ENCODE peak calls at places on chromosomes 11 and 22, in eight cellular contexts. Z, W, J, X, K, C, M and L are unnamed samples.

GRCh38 chr22:39496131-39496838 is 5.8 kb upstream of the MIEF1 start:
- DNase-seq in Z (no peak), W (peak; percentile 88), J (peak; percentile 91), X (peak; percentile 80), K (peak; percentile 84), C (peak; percentile 80), M (peak; percentile 69), L (no peak)

GRCh38 chr11:27447288-27447914 is 25.2 kb downstream of the LGR4 start:
- DNase-seq in Z (no peak), W (no peak), J (no peak), X (no peak), K (no peak), C (no peak), M (no peak), L (no peak)

GRCh38 chr11:1557904-1558831 is 13.9 kb downstream of the DUSP8 start:
- DNase-seq in Z (no peak), W (peak; percentile 81), J (peak; percentile 82), X (no peak), K (peak; percentile 66), C (no peak), M (peak; percentile 53), L (no peak)

GRCh38 chr11:32310218-32310601 is 125.1 kb downstream of the WT1 start:
- DNase-seq in Z (no peak), W (no peak), J (no peak), X (no peak), K (no peak), C (no peak), M (no peak), L (no peak)

GRCh38 chr11:6548121-6548520 is 51.0 kb downstream of the DNHD1 start:
- DNase-seq in Z (no peak), W (no peak), J (no peak), X (no peak), K (no peak), C (no peak), M (no peak), L (no peak)

GRCh38 chr11:115180272-115180671 is 323.9 kb downstream of the CADM1 start:
- DNase-seq in Z (no peak), W (no peak), J (no peak), X (no peak), K (no peak), C (no peak), M (no peak), L (no peak)

GRCh38 chr11:58994171-58994570 is 54.9 kb downstream of the GLYATL1 start:
- DNase-seq in Z (no peak), W (no peak), J (no peak), X (no peak), K (no peak), C (no peak), M (no peak), L (no peak)

GRCh38 chr11:83573097-83573496 is 286.9 kb upstream of the CCDC90B start:
- DNase-seq in Z (no peak), W (no peak), J (no peak), X (no peak), K (no peak), C (no peak), M (no peak), L (no peak)

GRCh38 chr11:118126082-118126838 is 26.4 kb downstream of the SCN4B start:
- DNase-seq in Z (no peak), W (no peak), J (no peak), X (no peak), K (no peak), C (peak; percentile 61), M (peak; percentile 7), L (no peak)

GRCh38 chr22:37090920-37091688 is 18.4 kb downstream of the TMPRSS6 start:
- DNase-seq in Z (no peak), W (no peak), J (no peak), X (no peak), K (no peak), C (no peak), M (no peak), L (no peak)

GRCh38 chr22:37094239-37094638 is 15.3 kb downstream of the TMPRSS6 start:
- DNase-seq in Z (no peak), W (no peak), J (no peak), X (no peak), K (no peak), C (no peak), M (no peak), L (no peak)

GRCh38 chr22:37091986-37092385 is 17.5 kb downstream of the TMPRSS6 start:
- DNase-seq in Z (no peak), W (no peak), J (no peak), X (no peak), K (no peak), C (no peak), M (no peak), L (no peak)

GRCh38 chr22:37095113-37095512 is 14.4 kb downstream of the TMPRSS6 start:
- DNase-seq in Z (no peak), W (no peak), J (no peak), X (no peak), K (no peak), C (no peak), M (no peak), L (no peak)

GRCh38 chr22:37092997-37093396 is 16.5 kb downstream of the TMPRSS6 start:
- DNase-seq in Z (no peak), W (no peak), J (no peak), X (no peak), K (no peak), C (no peak), M (no peak), L (no peak)
- TF ChIP-seq POLR2A in Z (no peak), W (no peak), J (no peak), X (no peak), K (no peak), C (no peak), M (no peak), L (no peak)

GRCh38 chr11:73759520-73760065 is 1.3 kb downstream of the RAB6A start:
- DNase-seq in Z (no peak), W (no peak), J (no peak), X (peak; percentile 52), K (no peak), C (peak; percentile 28), M (peak; percentile 26), L (peak; percentile 9)

GRCh38 chr11:73762732-73763131 is 1.9 kb upstream of the RAB6A start:
- DNase-seq in Z (no peak), W (no peak), J (no peak), X (no peak), K (no peak), C (no peak), M (no peak), L (no peak)

GRCh38 chr11:73760066-73760679 is 701 bp downstream of the RAB6A start:
- DNase-seq in Z (peak; percentile 86), W (peak; percentile 53), J (peak; percentile 57), X (no peak), K (peak; percentile 46), C (peak; percentile 43), M (peak; percentile 48), L (peak; percentile 18)

GRCh38 chr11:73760680-73761402 is at the start of gene RAB6A:
- DNase-seq in Z (peak; percentile 100), W (peak; percentile 100), J (peak; percentile 100), X (peak; percentile 100), K (peak; percentile 100), C (peak; percentile 100), M (peak; percentile 99), L (peak; percentile 86)

GRCh38 chr11:73761403-73761945 is 600 bp upstream of the RAB6A start:
- DNase-seq in Z (no peak), W (no peak), J (no peak), X (no peak), K (peak; percentile 28), C (no peak), M (no peak), L (no peak)
- TF ChIP-seq POLR2A in Z (no peak), W (no peak), J (no peak), X (no peak), K (no peak), C (no peak), M (no peak), L (no peak)

GRCh38 chr22:18152519-18152918 is 2.5 kb downstream of the USP18 start:
- DNase-seq in Z (no peak), W (no peak), J (no peak), X (no peak), K (no peak), C (no peak), M (no peak), L (no peak)

GRCh38 chr22:18147791-18148507 is 2.0 kb upstream of the USP18 start:
- DNase-seq in Z (no peak), W (no peak), J (no peak), X (no peak), K (no peak), C (peak; percentile 28), M (no peak), L (no peak)

GRCh38 chr22:18146389-18146753 is 3.6 kb upstream of the USP18 start:
- DNase-seq in Z (no peak), W (no peak), J (no peak), X (no peak), K (no peak), C (no peak), M (no peak), L (no peak)

GRCh38 chr22:18145676-18146388 is 4.1 kb upstream of the USP18 start:
- DNase-seq in Z (no peak), W (no peak), J (no peak), X (no peak), K (no peak), C (no peak), M (no peak), L (no peak)

DNA sequence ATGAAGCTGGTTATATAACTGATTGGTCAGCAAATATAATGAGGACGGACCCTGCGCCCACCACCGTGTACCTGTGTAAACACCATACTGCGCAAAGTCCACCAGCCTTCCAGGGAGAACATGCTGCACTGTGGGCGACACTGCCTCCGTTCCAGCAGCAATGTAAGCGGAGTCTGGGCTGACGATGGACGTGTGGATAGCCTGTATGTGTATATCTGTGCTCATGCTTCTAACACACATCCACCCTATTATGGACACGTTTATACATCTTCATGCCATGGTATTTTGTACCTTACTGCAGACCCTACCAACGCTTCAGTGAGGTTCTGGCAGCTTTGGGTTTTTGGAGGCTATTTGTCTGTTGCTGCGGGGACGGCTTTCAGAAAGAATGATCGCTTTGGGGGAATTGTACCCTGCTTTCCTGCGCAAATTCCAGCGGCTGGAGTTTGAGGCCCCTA is 1.4 kb upstream of the USP18 start:
- DNase-seq in Z (no peak), W (no peak), J (no peak), X (no peak), K (no peak), C (no peak), M (no peak), L (no peak)
- TF ChIP-seq POLR2A in Z (no peak), W (no peak), J (no peak), X (no peak), K (no peak), C (no peak), M (no peak), L (no peak)

DNA sequence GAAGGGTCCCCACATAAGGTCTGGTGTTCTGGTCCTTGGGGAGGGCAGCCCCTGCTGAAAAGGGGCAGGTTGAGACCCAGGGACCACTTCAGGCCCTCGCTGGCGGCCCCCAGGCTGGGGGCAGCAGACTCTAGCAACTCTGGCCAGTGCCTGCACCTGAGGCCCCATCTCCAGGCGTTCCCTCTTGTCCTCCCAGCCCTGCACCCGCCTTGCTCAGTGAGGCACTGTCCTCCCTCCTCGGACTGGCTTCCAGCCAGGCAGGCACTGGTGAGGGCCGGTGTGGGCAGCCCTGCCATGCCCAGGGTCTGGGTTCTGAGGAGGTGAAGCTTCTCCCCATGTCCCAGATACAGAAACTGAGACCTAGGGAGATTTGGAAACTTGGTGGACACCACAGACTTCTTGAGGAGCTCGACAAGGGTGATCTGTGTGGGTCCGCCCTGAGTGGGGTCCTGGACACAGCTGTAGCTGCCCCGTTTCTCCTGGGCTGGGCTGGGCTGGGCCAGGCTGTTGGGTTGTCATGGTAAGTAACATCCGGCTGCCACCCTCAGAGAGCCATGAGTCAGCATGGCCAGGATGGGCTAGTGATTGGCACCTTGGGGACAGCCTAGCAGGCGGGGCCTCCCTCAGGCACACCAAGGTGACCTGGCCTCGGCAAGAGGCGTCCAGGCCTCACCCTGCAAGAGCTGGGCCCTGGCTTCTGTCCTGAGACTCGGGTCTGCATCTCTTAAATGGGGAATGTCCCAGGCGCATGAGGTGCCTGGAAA is 11.1 kb upstream of the PHLDA2 start:
- DNase-seq in Z (peak; percentile 85), W (peak; percentile 51), J (peak; percentile 51), X (peak; percentile 49), K (peak; percentile 77), C (no peak), M (peak; percentile 77), L (no peak)
- TF ChIP-seq POLR2A in Z (no peak), W (no peak), J (no peak), X (peak; percentile 28), K (peak; percentile 43), C (no peak), M (no peak), L (no peak)